ENCODE peak calls at places on chromosome 13, in ten cellular contexts. M is suprapubic skin; V is HAP-1; A is upper lobe of left lung; R is ovary; Y is PC-3; C is effector memory CD4-positive, alpha-beta T cell; N is OCI-LY7; G is mammary epithelial cell; X is SJCRH30. I is an unnamed sample.

GRCh38 chr13:101556676-101557121 is 104.2 kb downstream of the ITGBL1 start:
- DNase-seq in N (no peak), Y (no peak), V (no peak), M (no peak), X (peak; percentile 17), G (no peak), R (no peak), A (no peak), C (no peak), I (no peak)

GRCh38 chr13:80251403-80251802 is 89.5 kb downstream of the SPRY2 start:
- DNase-seq in C (no peak), V (peak; percentile 48), A (no peak), G (peak; percentile 25), Y (peak; percentile 64), X (peak; percentile 69), N (no peak), M (no peak), R (no peak), I (no peak)

GRCh38 chr13:45055902-45056648 is 64.2 kb upstream of the GTF2F2 start:
- DNase-seq in G (peak; percentile 92), C (no peak), Y (peak; percentile 82), A (no peak), X (peak; percentile 83), V (peak; percentile 91), N (no peak), R (peak; percentile 28), M (no peak), I (no peak)

GRCh38 chr13:96967248-96967745 is 27.0 kb downstream of the OXGR1 start:
- DNase-seq in Y (peak; percentile 26), C (no peak), A (no peak), R (no peak), M (no peak), X (peak; percentile 57), G (no peak), N (peak; percentile 4), V (peak; percentile 64), I (no peak)

GRCh38 chr13:101576977-101577376 is 124.5 kb downstream of the ITGBL1 start:
- DNase-seq in N (no peak), G (no peak), Y (no peak), X (peak; percentile 70), A (no peak), V (no peak), R (no peak), M (no peak), C (no peak), I (no peak)

GRCh38 chr13:30113983-30114491 is 193.3 kb downstream of the KATNAL1 start:
- DNase-seq in M (no peak), C (no peak), Y (no peak), A (no peak), X (peak; percentile 39), G (no peak), N (no peak), R (peak; percentile 25), V (no peak), I (no peak)

GRCh38 chr13:26952551-26953138 is 192.1 kb upstream of the GPR12 start:
- DNase-seq in Y (no peak), A (no peak), M (peak; percentile 54), C (no peak), X (peak; percentile 26), V (no peak), R (no peak), N (no peak), G (no peak), I (no peak)

GRCh38 chr13:79124183-79124582 is 281.9 kb downstream of the RBM26 start:
- DNase-seq in X (no peak), V (no peak), A (no peak), M (no peak), C (no peak), G (no peak), N (no peak), R (no peak), Y (no peak), I (no peak)

DNA sequence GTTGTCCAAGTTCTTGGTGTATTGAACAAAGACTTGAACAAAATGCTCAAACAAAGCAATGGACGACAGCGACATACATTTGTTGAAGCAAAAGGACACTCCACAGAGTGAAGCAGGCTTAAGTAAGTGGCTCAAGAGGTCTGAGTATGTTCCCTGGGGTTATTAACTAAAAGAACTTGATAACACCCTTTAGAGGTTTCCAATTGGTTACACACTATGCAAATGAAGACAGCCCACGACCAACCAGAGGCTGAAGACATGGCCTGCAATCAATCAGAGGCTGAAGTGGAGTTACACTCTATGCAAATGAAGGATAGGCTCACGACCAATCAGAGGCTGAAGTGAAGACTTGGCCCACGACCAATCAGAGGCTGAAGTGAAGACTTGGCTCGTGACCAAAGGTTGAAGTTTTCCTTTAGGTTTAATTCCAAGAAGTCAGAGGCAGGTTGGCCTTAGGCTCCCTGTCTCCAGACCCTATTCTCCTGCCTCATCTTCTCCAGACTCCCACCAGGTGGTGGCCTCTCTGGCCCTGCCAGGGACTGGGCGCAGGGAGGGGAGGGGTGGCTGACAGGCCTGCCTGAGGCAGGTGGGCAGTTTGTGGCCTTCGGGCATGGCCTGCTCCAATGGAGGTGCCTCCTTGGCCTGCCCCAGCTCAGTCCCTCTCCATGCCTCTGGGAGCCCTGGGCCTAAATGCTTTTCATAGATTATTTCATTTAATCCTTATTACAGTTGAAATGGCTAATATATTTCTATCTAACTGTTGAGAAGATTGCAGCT is 38.1 kb downstream of the CCDC169 start:
- DNase-seq in X (peak; percentile 15), M (no peak), R (no peak), N (no peak), V (no peak), C (no peak), G (no peak), A (peak; percentile 35), Y (no peak), I (no peak)
- H3K4me3 ChIP-seq in X (no peak overlapping the region), M (no peak overlapping the region), R (no peak overlapping the region), N (no peak overlapping the region), V (no peak overlapping the region), C (no peak overlapping the region), G (no peak overlapping the region), A (no peak overlapping the region), Y (no peak overlapping the region), I (no peak overlapping the region)

GRCh38 chr13:35699181-35699580 is 222.7 kb upstream of the MAB21L1 start:
- DNase-seq in A (no peak), V (no peak), N (no peak), M (no peak), G (no peak), Y (peak; percentile 50), R (no peak), C (no peak), X (no peak), I (no peak)
- H3K4me3 ChIP-seq in A (no peak overlapping the region), V (no peak overlapping the region), N (no peak overlapping the region), M (no peak overlapping the region), G (no peak overlapping the region), Y (peak overlapping the region; percentile 53), R (no peak overlapping the region), C (no peak overlapping the region), X (no peak overlapping the region), I (no peak overlapping the region)

GRCh38 chr13:98222816-98223215 is 45.7 kb upstream of the RNF113B start:
- DNase-seq in G (no peak), X (no peak), Y (no peak), N (no peak), R (no peak), M (no peak), V (no peak), C (no peak), A (no peak), I (no peak)

GRCh38 chr13:98219685-98220084 is 42.6 kb upstream of the RNF113B start:
- DNase-seq in V (no peak), X (no peak), M (no peak), Y (no peak), N (no peak), C (no peak), R (no peak), A (no peak), G (no peak), I (no peak)

GRCh38 chr13:98222081-98222554 is 45.0 kb upstream of the RNF113B start:
- DNase-seq in N (no peak), V (no peak), C (no peak), G (no peak), Y (peak; percentile 30), R (no peak), M (no peak), X (peak; percentile 33), A (no peak), I (no peak)

GRCh38 chr13:98221234-98221633 is 44.2 kb upstream of the RNF113B start:
- DNase-seq in C (no peak), V (no peak), G (no peak), N (no peak), Y (no peak), A (no peak), M (no peak), R (no peak), X (peak; percentile 82), I (no peak)

DNA sequence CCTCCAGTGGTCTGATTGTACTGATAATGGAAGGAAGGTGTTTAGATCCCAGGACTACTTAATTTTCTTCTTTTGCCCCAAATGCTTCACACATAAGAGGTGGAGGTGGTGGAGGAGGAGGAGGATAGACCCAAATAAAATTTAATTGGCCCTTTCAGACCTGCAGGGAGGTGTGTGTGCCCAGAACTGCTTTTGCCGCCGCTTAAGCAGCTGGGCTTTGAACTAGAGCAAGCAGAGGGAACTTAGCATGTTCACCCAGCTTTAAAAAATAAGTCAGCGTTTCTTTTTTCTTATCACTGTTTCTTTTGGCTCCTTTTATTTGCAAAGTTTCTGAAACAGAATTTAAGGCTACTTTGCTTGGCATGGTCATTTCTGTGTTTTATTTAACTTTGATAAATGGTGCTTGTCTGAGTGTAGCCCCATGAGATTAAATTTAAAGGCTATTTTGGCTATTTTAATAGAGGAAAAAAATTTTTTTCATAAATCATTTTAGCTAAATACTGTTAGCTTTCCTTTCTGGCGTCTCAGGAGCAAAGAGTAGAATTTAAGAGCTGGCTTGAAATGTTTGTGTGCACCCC is 43.2 kb upstream of the RNF113B start:
- DNase-seq in X (no peak), C (no peak), V (no peak), A (no peak), R (no peak), Y (no peak), G (no peak), N (no peak), M (no peak), I (no peak)
- H3K4me3 ChIP-seq in X (no peak overlapping the region), C (no peak overlapping the region), V (no peak overlapping the region), A (no peak overlapping the region), R (no peak overlapping the region), Y (no peak overlapping the region), G (no peak overlapping the region), N (no peak overlapping the region), M (no peak overlapping the region), I (no peak overlapping the region)

GRCh38 chr13:43232144-43232840 is 208.9 kb downstream of the DNAJC15 start:
- DNase-seq in Y (peak; percentile 40), V (no peak), N (no peak), X (no peak), G (no peak), R (no peak), A (no peak), C (no peak), M (no peak), I (no peak)

GRCh38 chr13:43235028-43235427 is 211.6 kb downstream of the DNAJC15 start:
- DNase-seq in G (no peak), N (no peak), V (no peak), R (no peak), X (no peak), A (no peak), C (no peak), Y (no peak), M (no peak), I (no peak)

GRCh38 chr13:43229506-43229905 is 206.1 kb downstream of the DNAJC15 start:
- DNase-seq in X (no peak), M (no peak), N (no peak), V (no peak), G (no peak), Y (peak; percentile 47), C (no peak), A (no peak), R (no peak), I (no peak)

GRCh38 chr13:43230989-43231388 is 207.6 kb downstream of the DNAJC15 start:
- DNase-seq in A (no peak), M (no peak), V (no peak), G (no peak), Y (no peak), C (no peak), N (no peak), R (no peak), X (peak; percentile 90), I (no peak)

DNA sequence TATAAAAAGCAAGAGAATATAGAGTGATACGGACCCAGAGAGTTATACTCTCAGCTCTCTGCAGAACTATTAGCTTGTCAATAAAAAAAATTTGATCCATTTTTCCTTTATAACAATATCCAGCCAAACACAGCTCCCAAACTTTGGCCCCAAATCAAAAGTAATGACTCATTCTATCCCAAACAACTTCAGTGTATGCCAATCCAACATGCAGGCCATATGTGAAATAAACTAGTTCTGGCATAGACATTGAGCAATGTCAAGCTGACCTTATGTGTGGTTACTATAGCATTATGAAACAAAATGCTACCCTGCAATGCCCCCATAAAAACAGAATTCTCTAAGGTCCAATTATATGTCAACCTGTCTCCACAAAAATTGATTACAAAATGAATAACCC is 209.5 kb downstream of the DNAJC15 start:
- DNase-seq in X (no peak), C (no peak), V (no peak), A (no peak), N (no peak), R (no peak), Y (peak; percentile 81), M (no peak), G (peak; percentile 39), I (no peak)
- H3K4me3 ChIP-seq in X (no peak overlapping the region), C (no peak overlapping the region), V (no peak overlapping the region), A (no peak overlapping the region), N (no peak overlapping the region), R (no peak overlapping the region), Y (no peak overlapping the region), M (no peak overlapping the region), G (no peak overlapping the region), I (no peak overlapping the region)